ENCODE peak calls at places on chromosomes 1 and 21, in six cellular contexts. I, O, A, Q, N and U are unnamed samples.

GRCh38 chr21:29005696-29006095 is 13.0 kb upstream of the LTN1 start:
- DNase-seq in Q (peak), N (no peak), A (no peak), O (no peak), I (no peak), U (no peak)

GRCh38 chr1:239678181-239678580 is 291.8 kb downstream of the CHRM3 start:
- DNase-seq in Q (peak), O (no peak), N (no peak), I (no peak), A (no peak), U (no peak)

GRCh38 chr1:208907785-208908184 is 663.6 kb upstream of the PLXNA2 start:
- DNase-seq in Q (no peak), I (no peak), O (no peak), A (no peak), N (no peak), U (no peak)

GRCh38 chr1:181038399-181038873 is 4.7 kb downstream of the MR1 start:
- DNase-seq in N (no peak), I (peak), A (peak), Q (peak), O (peak), U (no peak)

GRCh38 chr1:21278898-21279819 is 11.1 kb downstream of the ECE1 start:
- DNase-seq in O (no peak), A (no peak), Q (no peak), N (no peak), I (no peak), U (no peak)

GRCh38 chr1:170580636-170581035 is 48.7 kb downstream of the GORAB start:
- DNase-seq in Q (no peak), A (no peak), N (no peak), I (no peak), O (no peak), U (no peak)

GRCh38 chr1:4587721-4588120 is 66.7 kb upstream of the AJAP1 start:
- DNase-seq in N (no peak), A (no peak), O (no peak), I (no peak), Q (no peak), U (no peak)

GRCh38 chr21:39029086-39029772 is 154.0 kb downstream of the PSMG1 start:
- DNase-seq in Q (peak), I (no peak), A (no peak), O (no peak), N (no peak), U (no peak)

GRCh38 chr21:16087523-16087922 is 357.7 kb downstream of the USP25 start:
- DNase-seq in Q (no peak), I (no peak), N (no peak), A (no peak), O (no peak), U (no peak)

GRCh38 chr1:228838717-228839500 is 103.6 kb downstream of the RHOU start:
- DNase-seq in Q (no peak), O (no peak), A (no peak), N (no peak), I (no peak), U (no peak)

GRCh38 chr1:44276901-44277300 is 63.6 kb downstream of the DMAP1 start:
- DNase-seq in I (no peak), A (no peak), Q (peak), O (no peak), N (no peak), U (no peak)

GRCh38 chr1:12546771-12547585 is 71.0 kb downstream of the DHRS3 start:
- DNase-seq in Q (no peak), A (no peak), O (no peak), I (no peak), N (no peak), U (no peak)

GRCh38 chr1:16167331-16168143 is 11.7 kb upstream of the EPHA2 start:
- DNase-seq in I (peak), N (peak), A (peak), Q (no peak), O (peak), U (no peak)

GRCh38 chr1:48674641-48675040 is 102.0 kb downstream of the BEND5 start:
- DNase-seq in I (no peak), Q (no peak), A (no peak), O (no peak), N (no peak), U (no peak)

GRCh38 chr1:79716481-79716880 is 710.0 kb upstream of the ADGRL4 start:
- DNase-seq in O (no peak), A (no peak), Q (peak), N (no peak), I (no peak), U (no peak)

GRCh38 chr1:100340494-100340893 is 11.8 kb upstream of the CDC14A start:
- DNase-seq in Q (no peak), I (no peak), A (no peak), O (no peak), N (no peak), U (no peak)

GRCh38 chr1:42966688-42967609 is 8.3 kb upstream of the SLC2A1 start:
- DNase-seq in A (no peak), N (no peak), Q (peak), I (no peak), O (no peak), U (no peak)

GRCh38 chr1:19922015-19922688 is 1.3 kb downstream of the PLA2G2E start:
- DNase-seq in I (no peak), Q (no peak), A (no peak), O (no peak), N (no peak), U (peak)

GRCh38 chr1:56459260-56459659 is 120.1 kb downstream of the PLPP3 start:
- DNase-seq in I (no peak), Q (no peak), N (no peak), A (no peak), O (no peak), U (no peak)

GRCh38 chr21:34771512-34772028 is 102.8 kb downstream of the CLIC6 start:
- DNase-seq in A (no peak), N (no peak), I (no peak), Q (peak), O (no peak), U (no peak)

GRCh38 chr1:113073457-113073950 is 506 bp downstream of the LRIG2 start:
- DNase-seq in I (no peak), Q (peak), A (no peak), O (no peak), N (no peak), U (peak)